ENCODE peak calls at places on chromosome 22, in seven cellular contexts. X, K, F, G, D, U and P are unnamed samples.

GRCh38 chr22:21865041-21865440 is 2.4 kb downstream of the MAPK1 start:
- DNase-seq in D (no peak), X (peak), K (no peak), U (peak), F (peak), G (no peak), P (no peak)

GRCh38 chr22:31323578-31324550 is 22.3 kb downstream of the PATZ1 start:
- DNase-seq in G (no peak), X (no peak), D (no peak), F (no peak), U (no peak), K (no peak), P (no peak)

GRCh38 chr22:31490496-31490925 is 869 bp upstream of the EIF4ENIF1 start:
- DNase-seq in G (peak), F (peak), D (peak), K (peak), U (no peak), X (peak), P (peak)

GRCh38 chr22:44542561-44543222 is 44.7 kb upstream of the RTL6 start:
- DNase-seq in X (no peak), F (no peak), D (no peak), U (no peak), G (no peak), K (peak), P (no peak)

GRCh38 chr22:27991586-27992293 is 72.7 kb upstream of the PITPNB start:
- DNase-seq in K (peak), X (no peak), D (no peak), F (no peak), G (peak), U (no peak), P (no peak)

GRCh38 chr22:36771376-36772063 is 4.4 kb downstream of the IFT27 start:
- DNase-seq in D (peak), X (no peak), F (no peak), K (peak), G (no peak), U (no peak), P (no peak)

GRCh38 chr22:31676700-31677099 is 14.7 kb upstream of the PISD start:
- DNase-seq in F (peak), X (peak), D (peak), K (peak), U (peak), G (peak), P (peak)

GRCh38 chr22:50010676-50011446 is 1.7 kb downstream of the IL17REL start:
- DNase-seq in D (no peak), F (no peak), X (no peak), U (no peak), K (no peak), G (peak), P (no peak)

GRCh38 chr22:50604256-50604580 is 3.6 kb downstream of the MAPK8IP2 start:
- DNase-seq in G (no peak), U (no peak), K (no peak), X (no peak), D (no peak), F (no peak), P (no peak)

GRCh38 chr22:40547729-40548143 is 88.8 kb downstream of the MRTFA start:
- DNase-seq in K (no peak), X (peak), G (no peak), U (no peak), D (no peak), F (no peak), P (no peak)

GRCh38 chr22:32204211-32204855 is 540 bp downstream of the RFPL2 start:
- DNase-seq in X (no peak), F (no peak), D (peak), U (no peak), K (no peak), G (no peak), P (peak)

GRCh38 chr22:35477911-35478582 is 62.6 kb upstream of the RASD2 start:
- DNase-seq in G (no peak), X (peak), F (peak), D (no peak), U (peak), K (no peak), P (peak)

GRCh38 chr22:49243335-49243734 is 584.3 kb downstream of the BRD1 start:
- DNase-seq in X (no peak), F (no peak), D (no peak), U (no peak), G (no peak), K (no peak), P (no peak)

GRCh38 chr22:50530280-50530856 is 556 bp upstream of the TYMP start:
- DNase-seq in U (peak), X (peak), D (peak), K (peak), F (peak), G (no peak), P (no peak)

GRCh38 chr22:50008151-50009040 is 4.2 kb downstream of the IL17REL start:
- DNase-seq in G (no peak), U (no peak), F (no peak), K (peak), D (no peak), X (no peak), P (no peak)

GRCh38 chr22:37018815-37019308 is 385 bp downstream of the TST start:
- DNase-seq in G (no peak), U (peak), F (peak), D (peak), X (peak), K (peak), P (peak)

GRCh38 chr22:31583861-31584485 is 78.0 kb downstream of the PISD start:
- DNase-seq in K (no peak), F (no peak), G (no peak), U (peak), D (no peak), X (peak), P (no peak)

GRCh38 chr22:23146842-23147205 is 1.5 kb downstream of the RAB36 start:
- DNase-seq in G (no peak), F (no peak), D (no peak), U (no peak), X (no peak), K (no peak), P (no peak)

GRCh38 chr22:47213571-47214230 is 451.3 kb downstream of the TBC1D22A start:
- DNase-seq in D (peak), G (no peak), K (peak), F (no peak), X (peak), U (no peak), P (peak)
- TF ChIP-seq CTCF in D (peak), G (peak), K (no peak), F (peak), X (peak), U (peak), P (peak)

DNA sequence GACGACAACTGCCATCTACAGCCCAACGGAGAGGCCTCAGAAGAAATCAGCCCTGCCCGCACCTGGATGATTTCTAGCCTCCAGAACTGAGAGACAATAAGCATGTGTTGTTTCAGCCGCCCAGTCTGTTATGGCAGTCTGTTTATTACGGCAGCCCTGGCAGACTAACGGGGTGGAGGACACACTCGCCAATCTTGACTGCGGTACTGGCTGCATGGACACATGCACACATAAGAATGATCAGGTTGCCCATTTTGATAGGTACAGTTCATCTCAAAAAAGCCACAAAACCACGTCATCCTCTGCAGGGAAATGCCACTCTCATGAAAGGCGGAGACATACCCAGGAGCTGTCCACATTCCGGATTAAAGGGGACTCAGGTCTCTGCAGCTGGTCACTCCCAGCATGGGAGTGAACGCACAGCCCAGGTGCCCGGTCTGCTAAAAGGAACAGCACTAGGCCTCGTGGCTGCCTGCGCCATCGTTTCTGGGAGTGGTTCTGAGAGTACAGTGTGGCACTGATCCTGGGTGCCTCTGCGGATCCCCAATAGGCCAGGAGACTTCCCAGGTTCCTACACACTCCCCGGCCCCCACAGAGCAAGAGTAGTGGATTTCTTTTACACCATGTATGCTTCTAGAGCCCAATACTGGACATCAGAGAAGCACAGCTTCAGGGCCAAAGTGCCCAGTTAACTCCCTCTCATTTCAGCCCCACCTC is 11.8 kb upstream of the COMT start:
- DNase-seq in K (no peak), U (no peak), X (no peak), G (no peak), D (no peak), F (no peak), P (no peak)
- TF ChIP-seq CTCF in K (no peak), U (no peak), X (no peak), G (no peak), D (no peak), F (no peak), P (no peak)

GRCh38 chr22:30045901-30046715 is 34.2 kb upstream of the HORMAD2 start:
- DNase-seq in G (no peak), U (no peak), K (no peak), X (no peak), F (no peak), D (no peak), P (no peak)

GRCh38 chr22:30045001-30045887 is 35.0 kb upstream of the HORMAD2 start:
- DNase-seq in F (no peak), K (no peak), G (no peak), X (no peak), D (no peak), U (no peak), P (no peak)

GRCh38 chr22:30046716-30047363 is 33.4 kb upstream of the HORMAD2 start:
- DNase-seq in X (no peak), F (no peak), U (no peak), G (no peak), D (no peak), K (no peak), P (no peak)

GRCh38 chr22:30048711-30049110 is 31.6 kb upstream of the HORMAD2 start:
- DNase-seq in K (no peak), D (no peak), X (no peak), U (no peak), G (no peak), F (no peak), P (no peak)

GRCh38 chr22:30047364-30047738 is 32.9 kb upstream of the HORMAD2 start:
- DNase-seq in X (peak), D (no peak), F (no peak), U (no peak), K (no peak), G (no peak), P (no peak)
- TF ChIP-seq CTCF in X (no peak), D (no peak), F (no peak), U (no peak), K (no peak), G (no peak), P (no peak)

DNA sequence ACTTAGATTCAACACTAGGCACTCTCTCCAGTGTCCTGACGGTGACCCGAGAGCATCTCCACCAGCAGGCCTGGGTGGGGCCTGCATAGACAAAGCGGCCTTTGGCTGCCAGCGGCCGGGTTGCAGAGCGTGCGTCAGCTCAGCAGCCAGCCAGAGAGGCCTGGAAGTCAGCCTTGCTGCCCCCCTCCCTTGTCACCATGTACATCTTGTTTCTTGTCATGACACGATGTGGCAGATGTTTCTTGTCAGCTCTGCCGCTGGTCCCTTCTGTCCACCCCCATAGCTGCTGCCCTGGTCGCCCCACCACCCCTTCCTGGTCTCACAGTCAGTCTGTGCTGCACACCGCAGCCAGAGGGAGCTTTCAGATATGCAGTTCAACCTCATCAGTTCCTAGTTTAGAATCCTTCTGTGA is 33.1 kb upstream of the CBX7 start:
- DNase-seq in D (no peak), K (peak), U (no peak), F (no peak), G (no peak), X (peak), P (no peak)
- TF ChIP-seq CTCF in D (no peak), K (no peak), U (peak), F (peak), G (no peak), X (peak), P (peak)

DNA sequence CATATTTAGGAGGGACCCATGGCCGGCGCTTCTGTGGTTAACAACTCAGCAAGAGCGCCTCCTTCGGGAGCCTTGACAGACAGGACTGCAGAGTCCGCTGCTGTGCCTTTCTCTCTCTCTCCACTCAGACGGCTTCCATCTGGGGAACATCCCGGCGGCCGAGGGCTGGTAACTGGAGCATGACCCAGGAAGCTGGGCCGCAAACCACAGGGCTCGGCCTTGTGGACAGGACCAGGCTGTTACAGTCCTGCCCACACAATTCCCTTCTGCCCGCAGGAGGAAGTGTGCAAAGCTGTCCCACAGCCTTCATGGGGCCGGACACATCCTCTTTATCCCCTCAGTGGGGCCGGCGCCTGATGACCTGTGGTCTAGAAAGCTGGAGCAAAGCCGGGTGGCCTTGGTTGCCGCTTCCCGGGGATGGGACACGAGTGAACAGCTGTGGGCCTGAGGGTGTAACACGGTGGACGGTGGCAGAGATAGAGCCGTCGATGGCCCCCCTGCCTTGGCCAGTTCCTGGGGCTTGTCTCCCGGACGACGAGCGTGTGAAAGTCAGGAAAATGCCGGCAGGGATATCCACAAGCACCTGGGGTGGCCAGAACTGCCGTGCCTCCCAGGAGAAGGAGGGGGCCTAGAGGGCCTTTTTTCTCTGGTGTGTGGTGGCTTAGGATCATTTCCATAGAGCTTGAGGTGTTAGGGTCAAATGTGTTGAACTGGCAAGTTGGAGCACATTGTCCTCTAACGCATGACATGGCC is 50.1 kb downstream of the FBLN1 start:
- DNase-seq in X (peak), G (no peak), K (peak), D (peak), U (peak), F (peak), P (no peak)
- TF ChIP-seq CTCF in X (peak), G (no peak), K (no peak), D (peak), U (peak), F (no peak), P (no peak)

DNA sequence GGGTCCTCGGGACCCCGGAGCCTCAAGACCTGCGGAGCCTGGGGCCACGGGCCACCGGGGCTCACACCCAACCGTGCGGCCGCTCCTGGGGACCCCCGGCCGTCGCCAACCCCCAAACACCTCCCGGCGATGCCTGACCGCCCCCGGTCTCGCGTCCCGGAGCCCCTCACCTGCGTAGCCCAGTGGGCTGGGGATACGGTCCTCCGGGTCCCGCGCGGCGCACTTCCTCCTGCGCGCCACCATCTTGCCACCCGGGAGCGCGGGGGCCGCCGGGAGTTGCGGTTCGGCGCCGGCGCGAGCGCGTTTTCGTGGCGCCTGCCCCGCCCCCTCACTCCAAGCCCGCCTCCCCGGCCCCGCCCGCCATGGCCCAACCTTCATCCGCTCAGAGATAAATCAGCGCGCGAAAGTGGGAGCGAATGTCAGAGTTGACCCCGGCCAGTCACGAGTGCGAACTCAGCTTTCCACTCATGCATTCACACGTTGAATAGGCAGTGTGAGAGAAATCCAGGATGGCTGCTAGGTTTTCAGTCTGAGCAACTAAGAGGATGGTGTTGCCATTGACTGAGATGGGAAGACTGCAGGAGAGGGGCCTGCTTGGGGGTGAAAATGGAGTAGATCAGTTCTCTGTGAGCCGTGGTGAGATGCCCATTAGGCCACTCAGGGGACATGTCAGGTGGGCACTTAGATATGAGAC is at the start of gene RRP7A:
- DNase-seq in G (peak), F (peak), U (peak), K (peak), D (peak), X (peak), P (peak)
- TF ChIP-seq CTCF in G (no peak), F (no peak), U (no peak), K (no peak), D (peak), X (no peak), P (no peak)

GRCh38 chr22:26393929-26394328 is 35.1 kb upstream of the ASPHD2 start:
- DNase-seq in U (no peak), F (no peak), G (no peak), D (no peak), K (no peak), X (no peak), P (no peak)
- TF ChIP-seq CTCF in U (no peak), F (no peak), G (no peak), D (peak), K (no peak), X (peak), P (peak)

GRCh38 chr22:24954114-24954463 is 1.6 kb downstream of the KIAA1671 start:
- DNase-seq in D (peak), X (no peak), U (no peak), K (no peak), F (no peak), G (no peak), P (no peak)

GRCh38 chr22:24950272-24950902 is 2.1 kb upstream of the KIAA1671 start:
- DNase-seq in F (no peak), X (peak), K (no peak), U (no peak), D (peak), G (no peak), P (peak)

GRCh38 chr22:24952837-24953293 is 349 bp downstream of the KIAA1671 start:
- DNase-seq in F (peak), U (peak), X (peak), G (no peak), D (peak), K (peak), P (peak)

GRCh38 chr22:24953294-24954113 is 988 bp downstream of the KIAA1671 start:
- DNase-seq in G (no peak), F (no peak), X (no peak), D (peak), K (no peak), U (no peak), P (peak)

GRCh38 chr22:24951942-24952836 is at the start of gene KIAA1671:
- DNase-seq in F (peak), D (peak), U (peak), X (peak), K (peak), G (peak), P (peak)
- TF ChIP-seq CTCF in F (peak), D (peak), U (peak), X (peak), K (peak), G (peak), P (peak)

DNA sequence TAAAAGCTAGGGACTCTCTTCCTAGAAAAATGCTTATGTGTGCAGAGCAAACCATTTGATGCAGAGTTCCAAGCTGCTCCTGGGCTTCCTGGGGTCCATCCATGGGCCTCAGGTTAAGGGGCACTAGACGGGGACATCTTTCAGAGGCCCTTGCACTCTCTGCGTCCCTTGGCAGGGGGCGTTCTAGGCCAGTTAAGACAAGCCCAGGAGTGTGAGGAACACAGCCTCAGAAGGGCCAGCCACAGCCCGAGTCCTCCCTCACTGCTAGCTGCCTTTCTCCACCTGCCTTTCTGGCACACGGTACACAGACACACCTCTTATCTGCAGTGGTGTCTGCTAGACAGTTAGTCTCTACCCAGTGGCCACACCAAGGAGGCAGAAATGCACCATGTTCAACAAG is 18.0 kb upstream of the BID start:
- DNase-seq in D (peak), G (no peak), X (no peak), U (no peak), K (no peak), F (no peak), P (no peak)
- TF ChIP-seq CTCF in D (peak), G (peak), X (no peak), U (peak), K (no peak), F (no peak), P (no peak)

GRCh38 chr22:19959587-19960490 is 18.2 kb upstream of the TXNRD2 start:
- DNase-seq in K (no peak), G (no peak), X (no peak), U (no peak), F (no peak), D (no peak), P (no peak)
- TF ChIP-seq CTCF in K (no peak), G (no peak), X (no peak), U (no peak), F (no peak), D (no peak), P (no peak)